ENCODE peak calls at places on chromosomes 13 and 19, in five cellular contexts. B is K562, Y is GM12878, A is SK-N-SH, Z is HepG2. O is an unnamed sample.

GRCh38 chr19:29645911-29646310 is 19.4 kb upstream of the PLEKHF1 start:
- DNase-seq in Y (no peak), B (no peak), A (no peak), Z (peak), O (no peak)

GRCh38 chr13:71864094-71864980 is 2.7 kb downstream of the DACH1 start:
- DNase-seq in A (peak), Y (no peak), B (no peak), Z (no peak), O (peak)

GRCh38 chr19:18414504-18415176 is 4.6 kb upstream of the SSBP4 start:
- DNase-seq in Z (no peak), Y (no peak), B (peak), A (no peak), O (no peak)

GRCh38 chr13:27573265-27573664 is 47.1 kb downstream of the LNX2 start:
- DNase-seq in A (no peak), B (no peak), Y (no peak), Z (peak), O (no peak)

GRCh38 chr13:113369189-113369588 is 5.3 kb upstream of the GRTP1 start:
- DNase-seq in A (no peak), B (no peak), Y (no peak), Z (no peak), O (no peak)

GRCh38 chr13:32134241-32134801 is 102.7 kb downstream of the FRY start:
- DNase-seq in B (no peak), A (no peak), Y (no peak), Z (no peak), O (no peak)

GRCh38 chr13:20873348-20873747 is 29.2 kb downstream of the XPO4 start:
- DNase-seq in A (no peak), B (no peak), Z (no peak), Y (no peak), O (peak)

GRCh38 chr19:48445256-48445605 is 552 bp upstream of the GRWD1 start:
- DNase-seq in B (peak), A (peak), Z (peak), Y (no peak), O (peak)

GRCh38 chr13:29439601-29440381 is 155.7 kb downstream of the SLC7A1 start:
- DNase-seq in Z (no peak), Y (no peak), A (no peak), B (no peak), O (no peak)

GRCh38 chr13:32988588-32989256 is 27.5 kb upstream of the KL start:
- DNase-seq in Y (no peak), B (no peak), A (no peak), Z (no peak), O (no peak)

GRCh38 chr13:51534075-51534817 is 50.0 kb upstream of the WDFY2 start:
- DNase-seq in Y (no peak), Z (no peak), A (no peak), B (no peak), O (no peak)

GRCh38 chr13:36374063-36374462 is 27.9 kb upstream of the SPART start:
- DNase-seq in B (no peak), Y (no peak), A (no peak), Z (no peak), O (no peak)
- TF ChIP-seq FOXM1 in B (no peak), Y (no peak), A (no peak), Z (no peak), O (no peak)

GRCh38 chr19:49645592-49645991 is 3.6 kb downstream of the SCAF1 start:
- DNase-seq in Y (no peak), A (no peak), B (no peak), Z (no peak), O (no peak)

GRCh38 chr19:49641688-49642487 is at the start of gene SCAF1:
- DNase-seq in Y (peak), B (peak), Z (peak), A (peak), O (peak)

GRCh38 chr19:49645995-49646394 is 4.0 kb downstream of the SCAF1 start:
- DNase-seq in A (no peak), Y (no peak), B (no peak), Z (no peak), O (no peak)

GRCh38 chr19:49642488-49643035 is 553 bp downstream of the SCAF1 start:
- DNase-seq in Y (no peak), Z (no peak), A (peak), B (no peak), O (no peak)

GRCh38 chr19:49643466-49643865 is 1.5 kb downstream of the SCAF1 start:
- DNase-seq in B (peak), Z (no peak), Y (no peak), A (no peak), O (no peak)
- TF ChIP-seq FOXM1 in B (no peak), Z (no peak), Y (no peak), A (no peak), O (no peak)

GRCh38 chr19:40489882-40490230 is 23.1 kb downstream of the SPTBN4 start:
- DNase-seq in Y (no peak), Z (no peak), A (no peak), B (no peak), O (no peak)
- TF ChIP-seq FOXM1 in Y (no peak), Z (no peak), A (no peak), B (no peak), O (no peak)

GRCh38 chr19:1467512-1468273 is 11.3 kb downstream of the C19orf25 start:
- DNase-seq in B (no peak), A (no peak), Y (no peak), Z (no peak), O (no peak)

GRCh38 chr19:1469936-1470863 is 8.8 kb downstream of the C19orf25 start:
- DNase-seq in A (no peak), Z (no peak), Y (no peak), B (peak), O (peak)

GRCh38 chr19:1469200-1469935 is 9.6 kb downstream of the C19orf25 start:
- DNase-seq in B (no peak), Y (no peak), A (no peak), Z (no peak), O (no peak)

GRCh38 chr19:1467228-1467511 is 11.8 kb downstream of the C19orf25 start:
- DNase-seq in Y (no peak), B (no peak), A (no peak), Z (no peak), O (no peak)

GRCh38 chr19:1468274-1469199 is 10.5 kb downstream of the C19orf25 start:
- DNase-seq in Y (no peak), A (no peak), B (no peak), Z (no peak), O (no peak)
- TF ChIP-seq FOXM1 in Y (no peak), A (no peak), B (no peak), Z (no peak), O (no peak)

GRCh38 chr19:4043410-4043809 is 23.3 kb downstream of the ZBTB7A start:
- DNase-seq in Y (no peak), A (no peak), B (no peak), Z (no peak), O (no peak)

GRCh38 chr19:4042064-4042730 is 24.5 kb downstream of the ZBTB7A start:
- DNase-seq in B (no peak), Y (no peak), Z (no peak), A (no peak), O (no peak)

GRCh38 chr19:4043966-4044365 is 22.7 kb downstream of the ZBTB7A start:
- DNase-seq in Z (no peak), B (no peak), A (no peak), Y (no peak), O (no peak)

GRCh38 chr19:4044927-4045557 is 21.7 kb downstream of the ZBTB7A start:
- DNase-seq in Y (no peak), B (no peak), A (no peak), Z (no peak), O (no peak)

GRCh38 chr19:4042731-4043082 is 24.0 kb downstream of the ZBTB7A start:
- DNase-seq in B (no peak), Z (no peak), A (no peak), Y (no peak), O (no peak)
- TF ChIP-seq FOXM1 in B (no peak), Z (no peak), A (no peak), Y (no peak), O (no peak)

GRCh38 chr19:10624585-10624984 is 768 bp upstream of the SLC44A2 start:
- DNase-seq in A (no peak), Y (no peak), Z (no peak), B (no peak), O (no peak)
- TF ChIP-seq FOXM1 in A (no peak), Y (no peak), Z (no peak), B (no peak), O (no peak)

DNA sequence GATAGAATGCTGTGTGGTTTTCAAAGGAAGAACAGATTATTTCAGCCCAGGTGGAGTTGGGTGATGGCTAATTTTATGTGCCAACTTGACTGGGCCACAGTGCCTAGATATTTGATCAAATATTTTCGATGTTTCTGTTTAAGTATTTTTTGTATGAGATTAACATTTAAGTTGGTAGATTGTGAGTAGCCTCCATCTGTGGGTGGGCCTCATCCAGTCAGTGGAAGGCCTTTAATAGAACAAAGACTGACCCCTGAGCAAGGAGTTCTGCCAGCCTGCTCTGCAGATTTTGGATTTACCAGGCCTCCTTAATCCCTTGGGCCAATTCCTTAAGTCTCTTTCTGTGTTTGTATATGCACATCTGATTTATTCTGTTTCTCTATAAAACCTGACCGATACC is 13.9 kb downstream of the LSM14A start:
- DNase-seq in B (no peak), Y (no peak), Z (no peak), A (no peak), O (no peak)
- TF ChIP-seq FOXM1 in B (no peak), Y (no peak), Z (no peak), A (no peak), O (no peak)

DNA sequence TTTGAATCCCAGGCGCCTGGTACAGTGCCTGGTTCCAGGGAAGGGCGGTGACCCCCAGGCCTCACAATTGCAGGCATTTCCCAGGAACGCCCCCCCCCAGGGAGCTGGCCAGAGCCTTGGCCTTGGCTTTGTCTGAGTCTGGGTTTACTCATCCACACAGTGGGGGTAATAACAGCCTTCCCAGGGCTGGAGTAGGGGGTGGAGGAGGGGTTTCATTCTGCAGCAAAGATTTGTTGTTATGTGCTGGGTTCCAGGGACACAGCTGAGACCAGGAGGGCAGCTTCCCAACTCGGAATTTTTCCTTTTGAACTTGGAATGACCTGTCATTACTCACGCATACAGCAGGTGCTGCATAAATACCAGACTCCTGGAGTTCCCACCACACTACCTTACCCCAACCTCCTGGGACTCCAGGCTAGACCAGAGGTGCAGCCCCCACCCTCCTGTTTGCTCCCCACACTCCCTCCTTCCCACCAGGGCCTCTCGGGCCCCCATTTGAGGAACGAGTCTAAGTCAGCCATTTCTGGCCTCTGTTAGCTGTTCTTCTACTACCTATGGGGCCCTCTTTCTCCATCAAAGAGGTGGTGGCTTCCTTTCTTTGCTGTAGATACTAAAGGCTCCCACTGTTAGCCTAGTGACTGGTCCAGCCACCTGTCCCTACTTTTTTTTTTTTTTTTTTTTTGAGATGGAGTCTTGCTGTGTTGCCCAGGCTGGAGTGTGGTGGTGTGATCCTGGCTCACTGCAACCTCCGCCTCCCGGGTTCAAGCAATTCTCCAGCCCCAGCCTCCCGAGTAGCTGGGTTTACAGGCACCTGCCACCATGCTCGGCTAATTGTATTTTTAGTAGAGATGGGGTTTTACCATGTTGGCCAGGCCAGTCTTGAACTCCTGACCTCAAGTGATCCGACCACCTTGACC is 1.6 kb upstream of the ADAMTS10 start:
- DNase-seq in B (no peak), Y (no peak), A (no peak), Z (no peak), O (no peak)
- TF ChIP-seq FOXM1 in B (no peak), Y (no peak), A (no peak), Z (no peak), O (no peak)

O was measured in HEK293T.